ENCODE peak calls at places on chromosomes 12 and 14, in five cellular contexts. A, C, D, U and S are unnamed samples.
A peak's percentile ranks its signal among the peaks of the same experiment; 100 is the strongest.

GRCh38 chr14:67396381-67396965 is 15.5 kb downstream of the PLEK2 start:
- DNase-seq in A (no peak), C (no peak), D (no peak), U (no peak), S (peak; percentile 21)

GRCh38 chr14:91261115-91261514 is 16.6 kb upstream of the GPR68 start:
- DNase-seq in A (no peak), C (peak; percentile 64), D (no peak), U (no peak), S (no peak)

GRCh38 chr14:103854822-103855733 is 7.7 kb upstream of the PPP1R13B start:
- DNase-seq in A (peak; percentile 51), C (no peak), D (no peak), U (no peak), S (no peak)

GRCh38 chr12:22459872-22460490 is 84.4 kb downstream of the C2CD5 start:
- DNase-seq in A (no peak), C (no peak), D (peak; percentile 69), U (no peak), S (peak; percentile 74)

GRCh38 chr14:52299692-52300278 is 14.3 kb upstream of the PTGER2 start:
- DNase-seq in A (no peak), C (no peak), D (peak; percentile 82), U (no peak), S (peak; percentile 64)

GRCh38 chr14:101442451-101442850 is 118.8 kb upstream of the DIO3 start:
- DNase-seq in A (no peak), C (peak; percentile 66), D (no peak), U (no peak), S (no peak)

GRCh38 chr12:1505576-1505975 is 88.8 kb downstream of the FBXL14 start:
- DNase-seq in A (no peak), C (no peak), D (no peak), U (no peak), S (no peak)

GRCh38 chr12:53631721-53632120 is 5.5 kb upstream of the ATF7 start:
- DNase-seq in A (no peak), C (no peak), D (no peak), U (no peak), S (no peak)

GRCh38 chr14:76985021-76985420 is 43.5 kb downstream of the IRF2BPL start:
- DNase-seq in A (no peak), C (no peak), D (peak; percentile 77), U (no peak), S (no peak)

GRCh38 chr12:47438175-47438574 is 267.7 kb downstream of the RPAP3 start:
- DNase-seq in A (no peak), C (no peak), D (no peak), U (no peak), S (no peak)

GRCh38 chr12:122130150-122130549 is 43.9 kb downstream of the IL31 start:
- DNase-seq in A (no peak), C (no peak), D (no peak), U (no peak), S (no peak)

GRCh38 chr12:70828391-70828790 is 92.1 kb downstream of the PTPRR start:
- DNase-seq in A (no peak), C (no peak), D (peak; percentile 32), U (no peak), S (no peak)

GRCh38 chr12:105843989-105844768 is 294.6 kb downstream of the NUAK1 start:
- DNase-seq in A (no peak), C (no peak), D (peak; percentile 35), U (no peak), S (no peak)

GRCh38 chr12:131896811-131897270 is 2.4 kb downstream of the ULK1 start:
- DNase-seq in A (no peak), C (no peak), D (no peak), U (peak; percentile 94), S (no peak)

GRCh38 chr14:88937706-88938105 is 113.3 kb downstream of the TTC8 start:
- DNase-seq in A (no peak), C (no peak), D (no peak), U (no peak), S (no peak)

GRCh38 chr14:94171208-94171607 is 2.9 kb upstream of the PPP4R4 start:
- DNase-seq in A (no peak), C (no peak), D (no peak), U (no peak), S (no peak)

GRCh38 chr14:39265032-39265431 is 31.3 kb downstream of the MIA2 start:
- DNase-seq in A (no peak), C (no peak), D (peak; percentile 53), U (no peak), S (peak; percentile 43)

GRCh38 chr12:120710805-120711296 is 593 bp downstream of the UNC119B start:
- DNase-seq in A (no peak), C (peak; percentile 22), D (no peak), U (peak; percentile 22), S (no peak)

GRCh38 chr12:88308825-88309224 is 166.7 kb downstream of the TMTC3 start:
- DNase-seq in A (no peak), C (no peak), D (peak; percentile 89), U (no peak), S (no peak)

GRCh38 chr14:47332099-47332498 is 343.3 kb downstream of the MDGA2 start:
- DNase-seq in A (no peak), C (no peak), D (no peak), U (no peak), S (no peak)

GRCh38 chr12:54420766-54421144 is 1.7 kb upstream of the ITGA5 start:
- DNase-seq in A (no peak), C (no peak), D (no peak), U (peak; percentile 62), S (no peak)

DNA sequence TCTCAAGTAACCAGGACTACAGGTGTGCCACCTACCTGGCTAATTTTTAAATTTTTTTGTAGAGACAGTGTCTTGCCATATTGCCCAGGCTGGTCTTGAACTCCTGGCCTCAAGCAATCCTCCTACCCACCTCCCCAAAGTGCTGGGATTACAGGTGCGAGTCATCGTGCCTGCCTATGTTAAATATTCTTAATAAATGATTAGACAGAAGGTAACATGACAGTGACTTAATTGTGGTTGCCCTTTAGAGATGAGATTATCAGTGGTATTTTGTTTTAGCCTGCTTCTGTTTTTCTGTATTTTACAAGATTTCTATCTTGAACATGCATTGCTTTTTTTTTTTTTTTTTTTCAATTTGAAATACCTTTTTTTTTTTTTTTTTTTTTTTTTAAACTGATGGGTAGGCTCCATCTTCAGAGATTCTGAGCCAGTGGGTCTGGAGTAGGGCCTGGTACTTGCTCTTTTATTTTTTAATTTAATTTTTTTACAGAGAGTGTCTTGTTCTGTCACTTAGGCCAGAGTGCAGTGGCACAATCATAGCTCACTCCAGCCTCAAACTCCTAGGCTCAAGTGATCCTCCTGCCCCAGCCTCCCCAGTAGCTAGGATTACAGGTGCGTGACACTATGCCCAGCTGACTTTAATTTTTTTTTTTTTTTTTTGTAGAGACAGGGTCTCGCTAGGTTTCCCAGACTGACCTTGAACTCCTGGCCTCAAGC is 88.4 kb downstream of the BORCS5 start:
- DNase-seq in A (no peak), C (peak; percentile 25), D (no peak), U (no peak), S (no peak)
- H3K4me1 ChIP-seq in A (no peaks in the 10 kb centered on the region), C (peaks cover 35% of the 10 kb centered on the region), D (peaks cover 7% of the 10 kb centered on the region), U (no peaks in the 10 kb centered on the region), S (peaks cover 11% of the 10 kb centered on the region)

GRCh38 chr12:39632670-39633069 is 13.1 kb upstream of the ABCD2 start:
- DNase-seq in A (no peak), C (no peak), D (no peak), U (no peak), S (no peak)
- TF ChIP-seq CTCF in A (no peak), C (no peak), D (no peak), U (no peak), S (no peak)

DNA sequence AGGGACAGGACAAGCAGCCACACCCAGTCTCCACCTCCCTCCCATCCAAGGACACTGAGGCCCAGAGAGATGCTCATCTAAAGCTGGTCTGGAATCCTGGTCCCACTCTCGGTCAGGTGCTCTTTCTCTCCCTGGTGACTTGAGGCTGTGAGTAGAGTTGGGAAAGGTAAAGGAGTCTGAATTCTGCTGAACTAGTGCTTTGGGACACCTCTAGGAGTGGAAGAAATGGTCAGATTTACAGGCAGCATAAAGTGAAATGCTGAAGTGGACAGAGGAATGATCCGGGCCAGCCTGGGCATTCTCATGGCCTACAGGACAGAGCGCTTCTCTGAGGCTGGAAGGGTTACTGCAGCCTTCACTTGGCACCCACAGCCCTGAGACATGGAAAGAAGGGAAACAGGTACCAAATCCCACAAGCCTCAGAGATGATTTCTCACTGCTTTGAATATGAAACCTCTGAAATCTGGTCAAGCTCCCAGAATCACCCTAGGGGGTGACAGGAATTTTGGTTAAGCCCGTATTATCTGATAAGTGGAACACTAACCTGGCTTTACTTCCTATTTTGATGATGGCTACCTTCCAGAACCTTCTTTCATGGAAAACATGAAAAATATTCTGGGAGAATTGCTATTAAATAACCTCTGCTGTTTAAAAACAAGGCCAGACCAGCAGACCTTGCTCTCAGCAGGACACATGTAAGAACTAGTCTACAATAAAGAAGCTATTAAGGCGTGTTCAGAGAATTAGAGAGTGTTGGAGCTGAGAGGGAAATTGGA is 281.7 kb downstream of the ZFP36L1 start:
- DNase-seq in A (no peak), C (no peak), D (no peak), U (no peak), S (no peak)
- H3K4me1 ChIP-seq in A (no peaks in the 10 kb centered on the region), C (peaks cover 45% of the 10 kb centered on the region), D (peaks cover 20% of the 10 kb centered on the region), U (peaks cover 29% of the 10 kb centered on the region), S (peaks cover 18% of the 10 kb centered on the region)

DNA sequence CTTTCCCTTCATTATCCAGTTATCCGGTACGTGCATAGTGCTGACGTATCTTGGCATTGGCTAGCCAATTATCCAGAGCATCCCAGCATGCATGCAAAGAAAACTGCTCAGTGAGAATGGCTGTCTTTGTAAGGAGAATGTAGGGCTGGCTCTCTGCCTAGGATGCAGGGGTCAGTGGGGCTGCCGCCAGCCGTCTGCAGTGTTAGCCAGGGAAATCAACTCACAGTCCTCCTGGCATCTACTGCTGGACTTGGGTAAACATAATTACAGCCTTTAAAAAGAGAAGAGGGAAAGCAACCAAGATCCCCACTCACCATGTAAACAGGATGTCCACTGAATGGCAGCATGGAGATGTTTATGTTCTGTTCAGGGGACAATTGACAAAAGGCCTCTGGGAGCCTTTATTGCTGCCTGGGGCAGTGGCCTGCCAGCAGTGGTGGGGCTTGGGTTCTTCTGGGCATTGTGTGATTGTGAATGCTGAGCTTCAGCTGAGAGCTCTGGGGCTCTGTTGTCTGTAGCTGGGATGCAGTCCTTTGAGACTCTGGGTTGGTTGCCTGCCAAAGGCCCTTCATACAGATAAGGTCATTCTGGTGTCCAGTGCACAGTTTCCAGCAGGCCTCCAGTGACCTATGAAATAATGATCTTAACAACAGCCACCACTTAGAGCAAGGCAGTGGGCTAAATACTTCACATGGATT is 121.8 kb downstream of the TBC1D30 start:
- DNase-seq in A (no peak), C (no peak), D (peak; percentile 42), U (peak; percentile 15), S (no peak)
- TF ChIP-seq CTCF in A (no peak), C (no peak), D (no peak), U (no peak), S (no peak)